ENCODE peak calls at places on chromosomes 13 and 19, in six cellular contexts. V is omental fat pad, J is iPS-NIHi11, D is nucleus accumbens, M is lower leg skin, S is GM04503. I is an unnamed sample.

GRCh38 chr19:15684828-15685227 is 11.9 kb downstream of the CYP4F12 start:
- DNase-seq in V (no peak), S (no peak), J (peak; percentile 16), M (no peak), D (no peak), I (no peak)

GRCh38 chr19:48837081-48837524 is 812 bp upstream of the HSD17B14 start:
- DNase-seq in D (peak; percentile 63), S (peak; percentile 59), V (peak; percentile 79), J (peak; percentile 96), M (peak; percentile 76), I (peak; percentile 98)

GRCh38 chr13:99028890-99029289 is 51.0 kb upstream of the DOCK9 start:
- DNase-seq in M (no peak), J (peak; percentile 48), V (no peak), D (no peak), S (no peak), I (peak; percentile 37)

GRCh38 chr13:33441015-33441414 is 155.5 kb upstream of the STARD13 start:
- DNase-seq in M (no peak), D (no peak), V (no peak), S (no peak), J (peak; percentile 44), I (peak; percentile 23)

GRCh38 chr19:58328999-58329398 is 2.2 kb downstream of the ZSCAN22 start:
- DNase-seq in S (no peak), J (peak; percentile 70), D (no peak), M (no peak), V (no peak), I (peak; percentile 84)

GRCh38 chr13:112619730-112620639 is 32.0 kb upstream of the TUBGCP3 start:
- DNase-seq in M (no peak), J (peak; percentile 81), D (no peak), S (no peak), V (no peak), I (peak; percentile 91)

GRCh38 chr13:40595693-40596092 is 70.7 kb downstream of the FOXO1 start:
- DNase-seq in S (no peak), M (no peak), J (no peak), V (no peak), D (no peak), I (no peak)

GRCh38 chr19:55174425-55175116 is 5.5 kb downstream of the SYT5 start:
- DNase-seq in J (no peak), V (no peak), M (no peak), D (no peak), S (no peak), I (no peak)

GRCh38 chr19:19120308-19121156 is 17.7 kb downstream of the TMEM161A start:
- DNase-seq in S (no peak), J (peak; percentile 99), V (no peak), M (no peak), D (peak; percentile 53), I (peak; percentile 99)

GRCh38 chr19:44746616-44746945 is 1.9 kb upstream of the BCL3 start:
- DNase-seq in M (no peak), J (no peak), D (no peak), S (no peak), V (no peak), I (no peak)

GRCh38 chr13:75135325-75135825 is 346.6 kb downstream of the TBC1D4 start:
- DNase-seq in V (no peak), D (no peak), S (peak; percentile 89), M (no peak), J (no peak), I (no peak)

GRCh38 chr19:54462713-54463530 is 656 bp downstream of the LENG9 start:
- DNase-seq in D (peak; percentile 22), J (peak; percentile 72), S (no peak), V (no peak), M (peak; percentile 55), I (peak; percentile 86)

GRCh38 chr19:56245062-56245740 is 27.3 kb upstream of the EDDM13 start:
- DNase-seq in M (no peak), V (no peak), J (no peak), D (no peak), S (peak; percentile 15), I (no peak)

GRCh38 chr13:113468461-113469147 is 15.3 kb upstream of the ADPRHL1 start:
- DNase-seq in J (peak; percentile 50), V (no peak), M (no peak), D (no peak), S (no peak), I (peak; percentile 81)

GRCh38 chr13:75691183-75691582 is 55.1 kb downstream of the LMO7 start:
- DNase-seq in J (no peak), S (no peak), M (no peak), D (no peak), V (no peak), I (no peak)

GRCh38 chr19:23788415-23788814 is 29.7 kb upstream of the ZNF681 start:
- DNase-seq in S (no peak), V (no peak), J (no peak), D (no peak), M (no peak), I (no peak)

GRCh38 chr13:23467048-23467931 is 33.8 kb upstream of the SACS start:
- DNase-seq in D (no peak), V (no peak), S (peak; percentile 66), M (no peak), J (no peak), I (no peak)

GRCh38 chr13:41561179-41561578 is 103.8 kb downstream of the RGCC start:
- DNase-seq in D (no peak), V (no peak), J (no peak), M (no peak), S (no peak), I (no peak)

GRCh38 chr19:46744005-46744691 is 1.7 kb upstream of the FKRP start:
- DNase-seq in M (no peak), D (no peak), S (no peak), V (no peak), J (no peak), I (no peak)

GRCh38 chr19:13243971-13244370 is 93.8 kb downstream of the IER2 start:
- DNase-seq in J (peak; percentile 52), M (no peak), S (no peak), D (no peak), V (no peak), I (peak; percentile 61)

GRCh38 chr13:114042066-114042815 is 68.4 kb upstream of the C13orf46 start:
- DNase-seq in S (no peak), J (no peak), D (no peak), M (no peak), V (no peak), I (no peak)

GRCh38 chr19:15508035-15508710 is at the start of gene CYP4F22:
- DNase-seq in V (no peak), S (no peak), J (peak; percentile 17), M (no peak), D (no peak), I (peak; percentile 40)

GRCh38 chr19:49084206-49085019 is 838 bp upstream of the SNRNP70 start:
- DNase-seq in M (no peak), D (no peak), S (no peak), J (no peak), V (no peak), I (no peak)

GRCh38 chr19:1761528-1762242 is 8.4 kb downstream of the ONECUT3 start:
- DNase-seq in J (no peak), S (no peak), D (no peak), M (no peak), V (no peak), I (peak; percentile 69)

GRCh38 chr19:37817180-37817911 is 38.0 kb upstream of the ZNF573 start:
- DNase-seq in J (peak; percentile 90), V (peak; percentile 29), S (no peak), M (peak; percentile 29), D (peak; percentile 79), I (peak; percentile 89)

GRCh38 chr19:49103331-49104085 is 10.7 kb upstream of the LIN7B start:
- DNase-seq in V (no peak), D (no peak), M (no peak), J (no peak), S (no peak), I (peak; percentile 52)

I was measured in H7.